ENCODE peak calls at places on chromosomes 6 and 20, in four cellular contexts. I is K562, V is IMR-90, O is GM12878. L is an unnamed sample.

GRCh38 chr6:161010418-161010817 is 18.8 kb downstream of the MAP3K4 start:
- DNase-seq in O (no peak), I (no peak), V (peak), L (no peak)

GRCh38 chr20:44942264-44942973 is 17.8 kb downstream of the TOMM34 start:
- DNase-seq in V (no peak), O (no peak), I (no peak), L (no peak)

GRCh38 chr6:169161572-169162167 is 92.0 kb downstream of the THBS2 start:
- DNase-seq in V (peak), I (no peak), O (no peak), L (no peak)

GRCh38 chr20:45088247-45088646 is 12.7 kb downstream of the KCNS1 start:
- DNase-seq in O (no peak), I (no peak), V (peak), L (no peak)

GRCh38 chr6:6689413-6690143 is 101.1 kb downstream of the LY86 start:
- DNase-seq in V (peak), I (no peak), O (no peak), L (peak)

GRCh38 chr20:38190936-38191371 is 25.9 kb upstream of the TGM2 start:
- DNase-seq in O (no peak), I (no peak), V (no peak), L (no peak)

GRCh38 chr20:61874421-61875068 is 191.1 kb downstream of the TAF4 start:
- DNase-seq in I (peak), V (peak), O (no peak), L (no peak)

GRCh38 chr20:44074252-44075151 is 112.5 kb downstream of the JPH2 start:
- DNase-seq in V (peak), I (no peak), O (no peak), L (peak)

GRCh38 chr6:63677282-63677681 is 41.7 kb downstream of the PHF3 start:
- DNase-seq in V (no peak), O (no peak), I (no peak), L (no peak)

GRCh38 chr6:50187212-50188055 is 137.7 kb upstream of the DEFB112 start:
- DNase-seq in O (no peak), V (no peak), I (no peak), L (no peak)

GRCh38 chr6:41058783-41059181 is 5.8 kb downstream of the APOBEC2 start:
- DNase-seq in O (no peak), V (no peak), I (no peak), L (no peak)

GRCh38 chr20:13397300-13397724 is 176.2 kb downstream of the ISM1 start:
- DNase-seq in V (peak), I (no peak), O (no peak), L (no peak)

GRCh38 chr20:35738410-35739179 is 3.5 kb downstream of the RBM39 start:
- DNase-seq in I (no peak), V (no peak), O (no peak), L (no peak)

GRCh38 chr20:50369225-50370035 is 140.8 kb upstream of the PTPN1 start:
- DNase-seq in V (no peak), I (no peak), O (no peak), L (no peak)

GRCh38 chr6:41162687-41163418 is at the start of gene TREM2:
- DNase-seq in O (no peak), V (no peak), I (no peak), L (no peak)

GRCh38 chr20:37385659-37386504 is 39.9 kb downstream of the SRC start:
- DNase-seq in V (no peak), I (no peak), O (no peak), L (no peak)

GRCh38 chr20:47727170-47727880 is 58.0 kb downstream of the SULF2 start:
- DNase-seq in I (no peak), V (no peak), O (peak), L (no peak)

GRCh38 chr6:68196645-68197044 is 438.4 kb upstream of the ADGRB3 start:
- DNase-seq in I (peak), O (no peak), V (no peak), L (no peak)

GRCh38 chr6:17269840-17270239 is 11.3 kb upstream of the RBM24 start:
- DNase-seq in I (no peak), O (no peak), V (peak), L (no peak)

GRCh38 chr6:165889636-165890403 is 226.8 kb upstream of the PDE10A start:
- DNase-seq in I (no peak), V (peak), O (no peak), L (no peak)

GRCh38 chr20:4038047-4038459 is 22.7 kb upstream of the RNF24 start:
- DNase-seq in I (peak), V (peak), O (peak), L (no peak)

GRCh38 chr20:64112691-64113443 is 5.5 kb upstream of the NPBWR2 start:
- DNase-seq in O (no peak), V (no peak), I (no peak), L (no peak)

GRCh38 chr20:50870572-50871161 is 60.6 kb downstream of the ADNP start:
- DNase-seq in O (no peak), I (no peak), V (peak), L (no peak)

GRCh38 chr6:54440549-54440948 is 132.3 kb downstream of the TINAG start:
- DNase-seq in I (no peak), O (no peak), V (no peak), L (no peak)

GRCh38 chr6:41786451-41787218 is 859 bp upstream of the TOMM6 start:
- DNase-seq in O (no peak), V (peak), I (peak), L (peak)

GRCh38 chr6:131948692-131949614 is 2.2 kb downstream of the CCN2 start:
- DNase-seq in O (no peak), V (peak), I (no peak), L (peak)

GRCh38 chr6:42482126-42482525 is 30.4 kb upstream of the TRERF1 start:
- DNase-seq in V (peak), O (no peak), I (no peak), L (no peak)

GRCh38 chr20:56875803-56876202 is 246.7 kb downstream of the TFAP2C start:
- DNase-seq in I (no peak), V (no peak), O (no peak), L (no peak)

GRCh38 chr6:143549630-143550268 is 38.2 kb upstream of the FUCA2 start:
- DNase-seq in V (no peak), I (no peak), O (peak), L (no peak)

GRCh38 chr6:166592818-166593217 is 6.3 kb upstream of the RAMACL start:
- DNase-seq in V (peak), O (no peak), I (no peak), L (no peak)

GRCh38 chr6:43074847-43075741 is 1.0 kb upstream of the PTK7 start:
- DNase-seq in O (no peak), V (peak), I (no peak), L (no peak)

GRCh38 chr6:167044696-167045095 is 45.5 kb downstream of the CEP43 start:
- DNase-seq in O (no peak), V (peak), I (no peak), L (no peak)

GRCh38 chr6:13767121-13767794 is 47.1 kb downstream of the MCUR1 start:
- DNase-seq in O (no peak), I (no peak), V (peak), L (peak)

GRCh38 chr20:32150291-32150848 is 40.9 kb downstream of the TM9SF4 start:
- DNase-seq in O (no peak), I (no peak), V (no peak), L (no peak)

GRCh38 chr6:45421700-45422540 is 44.2 kb upstream of the SUPT3H start:
- DNase-seq in I (peak), O (no peak), V (peak), L (peak)
- TF ChIP-seq FOS in I (no peak), O (no peak), V (no peak), L (no peak)

DNA sequence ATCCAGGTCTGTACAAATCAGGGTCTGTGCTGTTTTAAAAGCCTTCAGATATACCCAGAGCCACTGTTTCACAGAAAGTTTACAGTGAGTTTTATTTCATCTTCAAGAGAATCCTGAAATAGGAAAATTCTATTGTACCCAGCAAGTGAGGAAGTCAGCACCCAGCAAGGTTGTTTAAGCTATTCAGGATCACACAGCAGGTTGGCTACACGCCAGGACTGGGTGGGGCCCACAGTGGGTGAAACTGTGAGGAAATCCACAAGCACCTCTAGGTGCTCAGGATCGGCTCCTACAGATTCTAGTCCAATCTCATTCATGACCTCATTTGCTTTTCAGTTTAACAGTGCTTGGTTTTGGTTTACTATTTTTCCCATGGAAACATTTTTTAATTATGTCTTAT is 128.9 kb downstream of the SYNDIG1 start:
- DNase-seq in O (no peak), I (no peak), V (no peak), L (no peak)
- TF ChIP-seq FOS in O (no peak), I (no peak), V (no peak), L (no peak)

GRCh38 chr6:119481981-119482380 is 132.4 kb upstream of the MAN1A1 start:
- DNase-seq in V (no peak), I (no peak), O (no peak), L (no peak)
- TF ChIP-seq FOS in V (no peak), I (no peak), O (no peak), L (no peak)

GRCh38 chr6:1987640-1988039 is 257.8 kb downstream of the GMDS start:
- DNase-seq in V (peak), I (no peak), O (no peak), L (peak)

GRCh38 chr6:1983850-1984249 is 261.6 kb downstream of the GMDS start:
- DNase-seq in I (no peak), V (no peak), O (no peak), L (no peak)

GRCh38 chr6:1988843-1989242 is 256.6 kb downstream of the GMDS start:
- DNase-seq in O (no peak), V (no peak), I (no peak), L (no peak)

GRCh38 chr6:1986454-1987243 is 258.8 kb downstream of the GMDS start:
- DNase-seq in V (peak), O (no peak), I (no peak), L (peak)

DNA sequence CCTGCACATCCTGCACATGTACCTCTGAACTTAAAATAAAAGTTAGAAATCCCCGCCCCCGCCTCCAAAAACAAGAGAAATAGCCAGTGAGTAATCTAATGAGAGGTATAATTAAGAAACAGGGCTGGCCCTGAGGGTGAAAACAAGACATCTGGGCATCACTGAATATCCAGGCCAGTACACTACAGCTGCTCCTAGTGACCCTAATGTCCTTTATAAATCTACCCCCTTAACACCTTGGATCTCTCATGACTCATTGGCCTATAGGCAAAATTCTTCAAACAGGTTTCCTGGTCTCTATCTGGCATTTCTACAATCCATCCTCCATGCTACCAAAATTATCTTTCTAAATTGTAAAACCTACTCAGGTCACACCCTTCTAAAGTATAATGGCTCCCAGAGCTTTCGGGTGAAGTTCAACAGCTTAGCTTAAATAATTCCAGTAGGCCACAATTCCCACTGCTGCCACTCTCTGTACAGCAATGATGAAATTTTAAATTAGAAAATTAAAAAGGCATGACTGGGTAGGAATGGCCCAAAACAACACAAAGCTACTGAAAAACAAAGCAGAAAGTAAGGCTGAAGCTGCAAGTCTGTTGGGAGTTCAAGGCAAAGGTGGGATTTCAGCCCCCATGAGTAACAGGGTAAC is 260.9 kb downstream of the GMDS start:
- DNase-seq in I (no peak), V (no peak), O (no peak), L (no peak)
- TF ChIP-seq FOS in I (no peak), V (no peak), O (no peak), L (no peak)

DNA sequence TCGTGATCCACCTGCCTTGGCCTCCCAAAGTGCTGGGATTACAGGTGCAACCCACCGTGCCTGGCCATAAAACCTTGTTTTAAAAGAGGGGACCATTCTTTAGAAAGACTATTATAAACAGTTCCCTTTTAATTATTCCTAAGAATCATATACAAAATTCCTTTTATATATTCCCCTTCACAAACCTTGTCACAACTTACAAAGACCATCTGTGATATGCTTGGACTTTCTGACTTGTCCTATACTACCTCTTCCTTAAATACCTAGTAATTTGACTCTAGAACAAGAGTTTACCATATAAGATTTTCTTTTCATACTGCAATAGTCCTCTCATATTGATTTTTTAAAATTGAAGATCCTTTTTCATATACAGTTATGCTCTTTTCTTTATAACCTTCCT is 135.8 kb upstream of the PRSS16 start:
- DNase-seq in V (no peak), I (no peak), O (no peak), L (no peak)
- TF ChIP-seq FOS in V (no peak), I (no peak), O (no peak), L (no peak)

GRCh38 chr20:6857929-6858328 is 90.4 kb downstream of the BMP2 start:
- DNase-seq in O (no peak), V (no peak), I (no peak), L (no peak)
- TF ChIP-seq FOS in O (no peak), V (no peak), I (no peak), L (no peak)